ENCODE peak calls at places on chromosomes 6 and 20, in eight cellular contexts. I is PC-3, Y is GM23338, C is MM.1S, W is OCI-LY7, V is HCT116, H is SK-N-SH, Q is GM23248. G is an unnamed sample.

GRCh38 chr6:32752580-32752979 is 10.8 kb downstream of the HLA-DQB2 start:
- DNase-seq in I (peak; percentile 71), Y (no peak), C (no peak), W (no peak), V (peak; percentile 37), H (no peak), Q (peak; percentile 17), G (no peak)

GRCh38 chr20:41392871-41393704 is 26.5 kb upstream of the EMILIN3 start:
- DNase-seq in I (no peak), Y (no peak), C (no peak), W (no peak), V (no peak), H (peak; percentile 54), Q (peak; percentile 29), G (no peak)

GRCh38 chr6:154230910-154231595 is 125.5 kb downstream of the IPCEF1 start:
- DNase-seq in I (no peak), Y (no peak), C (no peak), W (no peak), V (no peak), H (no peak), Q (no peak), G (no peak)

GRCh38 chr20:39829713-39830112 is 859.3 kb downstream of the MAFB start:
- DNase-seq in I (no peak), Y (peak; percentile 16), C (peak; percentile 16), W (no peak), V (no peak), H (no peak), Q (no peak), G (no peak)

GRCh38 chr6:21240709-21241108 is 352.8 kb upstream of the SOX4 start:
- DNase-seq in I (no peak), Y (no peak), C (no peak), W (no peak), V (no peak), H (no peak), Q (peak; percentile 26), G (no peak)

GRCh38 chr6:119129968-119130484 is 51.6 kb upstream of the FAM184A start:
- DNase-seq in I (peak; percentile 86), Y (no peak), C (no peak), W (no peak), V (peak; percentile 74), H (peak; percentile 55), Q (peak; percentile 68), G (no peak)

GRCh38 chr6:79240509-79240908 is 6.0 kb upstream of the HMGN3 start:
- DNase-seq in I (no peak), Y (no peak), C (no peak), W (no peak), V (no peak), H (no peak), Q (no peak), G (no peak)

GRCh38 chr6:151627689-151628444 is 134.1 kb downstream of the CCDC170 start:
- DNase-seq in I (peak; percentile 72), Y (no peak), C (no peak), W (no peak), V (peak; percentile 51), H (no peak), Q (peak; percentile 8), G (peak; percentile 15)

GRCh38 chr6:111057074-111057752 is 30.1 kb upstream of the SLC16A10 start:
- DNase-seq in I (peak; percentile 51), Y (peak; percentile 73), C (peak; percentile 40), W (peak; percentile 55), V (peak; percentile 50), H (peak; percentile 48), Q (peak; percentile 68), G (peak; percentile 63)

GRCh38 chr20:44247131-44247571 is at the start of gene GDAP1L1:
- DNase-seq in I (no peak), Y (peak; percentile 89), C (no peak), W (no peak), V (no peak), H (peak; percentile 91), Q (peak; percentile 24), G (peak; percentile 53)

GRCh38 chr6:170245233-170245992 is 45.5 kb downstream of the DLL1 start:
- DNase-seq in I (no peak), Y (no peak), C (no peak), W (no peak), V (no peak), H (no peak), Q (no peak), G (no peak)

GRCh38 chr6:10831609-10832008 is 6.7 kb downstream of the MAK start:
- DNase-seq in I (no peak), Y (no peak), C (no peak), W (no peak), V (no peak), H (no peak), Q (no peak), G (no peak)

GRCh38 chr6:149900620-149901443 is 2.9 kb upstream of the RAET1E start:
- DNase-seq in I (no peak), Y (no peak), C (no peak), W (no peak), V (no peak), H (no peak), Q (no peak), G (no peak)

GRCh38 chr20:7980332-7981046 is 39.1 kb downstream of the TMX4 start:
- DNase-seq in I (peak; percentile 62), Y (peak; percentile 51), C (peak; percentile 41), W (peak; percentile 36), V (peak; percentile 23), H (peak; percentile 33), Q (peak; percentile 35), G (peak; percentile 66)

GRCh38 chr6:127215931-127216330 is 50.7 kb upstream of the RNF146 start:
- DNase-seq in I (no peak), Y (no peak), C (no peak), W (no peak), V (no peak), H (no peak), Q (no peak), G (no peak)

DNA sequence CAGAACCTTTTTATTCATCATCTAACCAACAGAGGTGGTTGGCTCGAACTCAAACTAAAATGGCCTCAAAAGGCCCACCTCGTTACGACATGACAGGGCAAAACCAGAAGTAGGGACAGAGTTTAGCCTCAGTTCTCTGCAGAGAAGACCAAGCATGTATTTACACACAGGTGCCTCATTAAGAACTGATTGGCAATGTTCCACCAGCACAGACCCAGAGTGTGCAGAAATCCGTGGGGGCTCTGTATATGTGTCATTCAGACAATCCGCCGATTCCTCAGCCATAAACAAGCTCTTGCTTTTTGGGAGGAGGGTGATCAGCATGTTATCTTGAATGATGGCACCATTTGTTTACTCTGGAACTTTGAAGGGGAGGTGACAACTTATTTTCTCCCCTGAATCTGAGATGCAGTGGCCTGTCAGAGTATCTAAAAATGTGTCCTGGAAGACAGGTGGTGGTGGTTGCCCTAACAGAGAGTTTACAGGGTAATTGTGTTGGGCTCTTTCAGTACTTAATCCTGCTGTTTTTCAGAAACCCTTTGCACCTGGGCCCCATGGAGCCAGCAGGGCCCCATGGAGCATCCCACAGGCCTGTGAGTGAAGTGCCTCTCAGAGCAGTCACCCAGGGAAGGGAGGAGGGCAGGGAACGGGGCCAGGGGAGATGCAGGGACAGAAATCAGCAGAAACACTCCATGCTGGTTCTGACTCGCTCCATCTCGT is 29.1 kb upstream of the C20orf203 start:
- DNase-seq in I (no peak), Y (no peak), C (peak; percentile 87), W (no peak), V (no peak), H (no peak), Q (no peak), G (no peak)
- TF ChIP-seq EZH2phosphoT487 in I (no peak), Y (no peak), C (no peak), W (no peak), V (no peak), H (no peak), Q (no peak), G (no peak)

GRCh38 chr6:43901330-43902230 is 131.6 kb downstream of the VEGFA start:
- DNase-seq in I (no peak), Y (no peak), C (no peak), W (no peak), V (no peak), H (no peak), Q (no peak), G (no peak)
- TF ChIP-seq EZH2phosphoT487 in I (no peak), Y (no peak), C (no peak), W (no peak), V (no peak), H (no peak), Q (no peak), G (no peak)

DNA sequence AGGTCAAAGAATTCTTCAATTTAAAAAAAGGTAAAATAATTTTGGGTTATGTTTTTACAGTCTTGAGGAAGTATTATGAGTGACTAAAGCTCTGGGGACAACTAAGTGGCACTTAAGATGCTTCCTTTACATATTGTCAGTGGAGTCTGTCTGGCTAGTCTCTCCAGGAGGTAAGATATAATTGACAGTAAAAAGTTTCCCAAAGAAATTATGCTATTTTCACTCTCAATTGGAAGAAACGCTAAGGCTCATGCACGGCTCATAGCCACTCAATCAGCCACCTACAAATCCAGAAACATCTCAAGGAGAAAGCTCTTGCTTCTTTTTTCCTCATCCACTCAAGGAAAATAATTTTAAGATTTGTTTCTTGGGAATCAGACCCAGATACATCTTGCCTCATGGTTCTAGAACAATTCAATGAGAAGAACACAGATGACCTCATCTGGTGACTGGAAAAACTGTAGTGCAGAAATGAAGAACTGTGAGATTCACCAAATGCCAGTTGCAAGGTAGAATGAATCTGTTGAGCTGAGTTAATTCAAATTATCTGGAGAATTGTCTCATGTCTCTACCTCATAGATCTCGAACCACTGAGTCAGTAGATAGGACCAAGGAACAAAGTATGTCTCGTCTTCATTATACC is 252.9 kb downstream of the TPBG start:
- DNase-seq in I (no peak), Y (no peak), C (no peak), W (no peak), V (no peak), H (no peak), Q (peak; percentile 23), G (no peak)
- TF ChIP-seq EZH2phosphoT487 in I (no peak), Y (no peak), C (no peak), W (no peak), V (no peak), H (no peak), Q (no peak), G (no peak)

GRCh38 chr20:25467441-25467840 is 60.0 kb downstream of the GINS1 start:
- DNase-seq in I (no peak), Y (no peak), C (no peak), W (no peak), V (no peak), H (no peak), Q (no peak), G (no peak)

GRCh38 chr20:25465398-25465797 is 57.9 kb downstream of the GINS1 start:
- DNase-seq in I (no peak), Y (no peak), C (no peak), W (no peak), V (no peak), H (no peak), Q (no peak), G (no peak)

GRCh38 chr20:25464501-25465204 is 57.2 kb downstream of the GINS1 start:
- DNase-seq in I (no peak), Y (no peak), C (no peak), W (no peak), V (no peak), H (peak; percentile 65), Q (peak; percentile 7), G (no peak)

GRCh38 chr20:25468126-25469075 is 60.9 kb downstream of the GINS1 start:
- DNase-seq in I (no peak), Y (no peak), C (no peak), W (no peak), V (no peak), H (no peak), Q (no peak), G (no peak)

DNA sequence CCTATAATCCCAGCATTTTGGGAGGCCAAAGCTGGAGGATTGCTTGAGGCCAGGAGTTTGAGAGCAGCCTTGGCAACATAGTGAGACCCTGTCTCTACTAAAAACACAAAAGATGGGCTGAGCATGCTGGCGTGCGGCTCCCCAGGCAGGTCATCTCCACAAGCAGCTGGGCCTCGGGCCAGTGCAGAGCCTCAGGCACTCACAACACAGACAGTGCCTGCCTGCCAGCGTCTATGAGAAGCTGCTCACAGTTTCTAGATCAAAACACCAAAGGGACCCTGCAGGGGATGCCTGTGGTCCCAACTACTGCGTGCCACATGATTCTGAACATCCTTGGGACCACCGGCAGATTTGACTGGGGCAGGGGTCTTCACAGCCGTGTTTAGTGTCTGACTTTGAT is 59.4 kb downstream of the GINS1 start:
- DNase-seq in I (no peak), Y (no peak), C (no peak), W (no peak), V (no peak), H (no peak), Q (no peak), G (no peak)
- TF ChIP-seq EZH2phosphoT487 in I (no peak), Y (no peak), C (no peak), W (no peak), V (no peak), H (no peak), Q (no peak), G (no peak)

G was measured in hepatocyte.